ENCODE peak calls at places on chromosome 14, in five cellular contexts. M is GM23248; Z is B cell; G is mammary epithelial cell; U is stimulated activated CD4-positive, alpha-beta T cell treated with anti-CD3 and anti-CD28 coated beads, Interleukin-4, amount 100 ng/mL, for 48 hours. J is an unnamed sample.

GRCh38 chr14:101500061-101500460 is 61.2 kb upstream of the DIO3 start:
- DNase-seq in Z (peak; percentile 27), M (no peak), U (no peak), G (no peak), J (no peak)

GRCh38 chr14:39246618-39247017 is 12.9 kb downstream of the MIA2 start:
- DNase-seq in Z (no peak), M (peak; percentile 51), G (no peak), U (no peak), J (no peak)

GRCh38 chr14:77040309-77040994 is 11.9 kb upstream of the IRF2BPL start:
- DNase-seq in G (peak; percentile 91), M (peak; percentile 94), Z (peak; percentile 93), U (peak; percentile 90), J (no peak)

GRCh38 chr14:73471582-73472181 is 13.3 kb upstream of the NUMB start:
- DNase-seq in M (no peak), U (no peak), G (no peak), Z (no peak), J (no peak)

GRCh38 chr14:83664389-83664788 is 1865.6 kb upstream of the FLRT2 start:
- DNase-seq in U (no peak), Z (no peak), M (no peak), G (no peak), J (no peak)

GRCh38 chr14:59688224-59689170 is 111.9 kb upstream of the CCDC175 start:
- DNase-seq in G (peak; percentile 32), M (peak; percentile 69), U (peak; percentile 5), Z (no peak), J (peak; percentile 76)

GRCh38 chr14:74784634-74785033 is 21.5 kb downstream of the YLPM1 start:
- DNase-seq in Z (no peak), G (no peak), U (no peak), M (no peak), J (no peak)

GRCh38 chr14:39491134-39491541 is 58.9 kb upstream of the FBXO33 start:
- DNase-seq in M (peak; percentile 55), G (no peak), U (no peak), Z (no peak), J (no peak)

GRCh38 chr14:76584271-76584702 is 177.0 kb upstream of the VASH1 start:
- DNase-seq in Z (no peak), G (no peak), M (no peak), U (no peak), J (no peak)

GRCh38 chr14:99721792-99722516 is 37.9 kb downstream of the CYP46A1 start:
- DNase-seq in U (no peak), G (no peak), Z (no peak), M (no peak), J (peak; percentile 24)

GRCh38 chr14:75566752-75567151 is 11.7 kb upstream of the FLVCR2 start:
- DNase-seq in Z (no peak), U (no peak), M (no peak), G (no peak), J (no peak)

GRCh38 chr14:91349481-91350074 is 68.0 kb downstream of the CCDC88C start:
- DNase-seq in G (no peak), U (peak; percentile 63), Z (no peak), M (no peak), J (no peak)

GRCh38 chr14:79584679-79585078 is 626.6 kb downstream of the DIO2 start:
- DNase-seq in U (no peak), Z (no peak), M (peak; percentile 74), G (peak; percentile 61), J (no peak)

J was measured in H1.